ENCODE peak calls at places on chromosomes 2 and 18, in four cellular contexts. E is hepatocyte, Y is psoas muscle, X is right cardiac atrium. D is an unnamed sample. For H3K4me1, the result is how much of the 10 kb centered on the place peaks cover.

GRCh38 chr2:177393381-177393780 is 808 bp downstream of the AGPS start:
- DNase-seq in E (peak), Y (no peak), X (no peak), D (no peak)

GRCh38 chr2:221527759-221528444 is 44.2 kb downstream of the EPHA4 start:
- DNase-seq in E (peak), Y (no peak), X (no peak), D (no peak)

GRCh38 chr2:9538000-9538507 is 17.6 kb downstream of the ADAM17 start:
- DNase-seq in E (no peak), Y (no peak), X (no peak), D (no peak)

GRCh38 chr2:163808406-163808805 is 72.6 kb upstream of the FIGN start:
- DNase-seq in E (no peak), Y (no peak), X (no peak), D (peak)

GRCh38 chr18:23077493-23078256 is 57.6 kb upstream of the CABLES1 start:
- DNase-seq in E (peak), Y (no peak), X (no peak), D (peak)

GRCh38 chr2:189866296-189866695 is 82.0 kb downstream of the PMS1 start:
- DNase-seq in E (no peak), Y (no peak), X (no peak), D (no peak)

GRCh38 chr18:50038448-50038847 is 156.5 kb downstream of the MYO5B start:
- DNase-seq in E (no peak), Y (no peak), X (no peak), D (no peak)

GRCh38 chr2:98541906-98542305 is 66.4 kb downstream of the COA5 start:
- DNase-seq in E (no peak), Y (no peak), X (no peak), D (no peak)

GRCh38 chr2:32430804-32431203 is 74.0 kb downstream of the BIRC6 start:
- DNase-seq in E (no peak), Y (no peak), X (no peak), D (no peak)

GRCh38 chr2:203122317-203122998 is 107.8 kb downstream of the NBEAL1 start:
- DNase-seq in E (peak), Y (no peak), X (no peak), D (peak)

GRCh38 chr2:235894839-235895238 is 273.3 kb downstream of the GBX2 start:
- DNase-seq in E (no peak), Y (no peak), X (no peak), D (no peak)

GRCh38 chr2:181682795-181683517 is 2.6 kb upstream of the NEUROD1 start:
- DNase-seq in E (no peak), Y (no peak), X (no peak), D (peak)

GRCh38 chr2:181683518-181684453 is 3.5 kb upstream of the NEUROD1 start:
- DNase-seq in E (peak), Y (no peak), X (no peak), D (peak)

GRCh38 chr2:181680055-181680936 is at the start of gene NEUROD1:
- DNase-seq in E (peak), Y (no peak), X (no peak), D (peak)

GRCh38 chr2:181680937-181681811 is 857 bp upstream of the NEUROD1 start:
- DNase-seq in E (no peak), Y (no peak), X (no peak), D (peak)

GRCh38 chr2:181682026-181682789 is 1.9 kb upstream of the NEUROD1 start:
- DNase-seq in E (no peak), Y (no peak), X (no peak), D (no peak)
- H3K4me1 ChIP-seq in E (under half), Y (under half), X (under half), D (half or more)

GRCh38 chr18:27823053-27823452 is 353.9 kb downstream of the CDH2 start:
- DNase-seq in E (no peak), Y (no peak), X (no peak), D (peak)

GRCh38 chr18:27825735-27826477 is 351.0 kb downstream of the CDH2 start:
- DNase-seq in E (no peak), Y (no peak), X (no peak), D (peak)

GRCh38 chr18:27824841-27825720 is 351.8 kb downstream of the CDH2 start:
- DNase-seq in E (no peak), Y (no peak), X (no peak), D (peak)

DNA sequence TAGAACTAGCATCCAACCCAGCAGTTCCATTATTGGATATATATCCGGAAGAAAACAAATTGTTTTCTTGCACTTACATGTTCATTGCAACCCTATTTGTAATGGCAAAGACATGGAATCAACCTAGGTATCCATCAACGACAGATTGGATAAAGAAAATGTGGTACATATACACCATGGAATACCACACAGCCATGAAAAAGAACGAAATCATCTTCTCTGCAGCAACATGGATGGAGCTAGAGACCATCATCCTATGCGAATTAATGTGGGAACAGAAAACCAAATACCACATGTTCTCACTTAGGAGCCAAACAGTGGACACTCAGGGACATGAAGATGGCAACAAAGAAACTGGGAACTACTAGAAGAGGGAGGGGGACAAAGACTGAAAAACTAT is 352.7 kb downstream of the CDH2 start:
- DNase-seq in E (no peak), Y (no peak), X (no peak), D (no peak)
- H3K4me1 ChIP-seq in E (under half), Y (under half), X (under half), D (under half)

DNA sequence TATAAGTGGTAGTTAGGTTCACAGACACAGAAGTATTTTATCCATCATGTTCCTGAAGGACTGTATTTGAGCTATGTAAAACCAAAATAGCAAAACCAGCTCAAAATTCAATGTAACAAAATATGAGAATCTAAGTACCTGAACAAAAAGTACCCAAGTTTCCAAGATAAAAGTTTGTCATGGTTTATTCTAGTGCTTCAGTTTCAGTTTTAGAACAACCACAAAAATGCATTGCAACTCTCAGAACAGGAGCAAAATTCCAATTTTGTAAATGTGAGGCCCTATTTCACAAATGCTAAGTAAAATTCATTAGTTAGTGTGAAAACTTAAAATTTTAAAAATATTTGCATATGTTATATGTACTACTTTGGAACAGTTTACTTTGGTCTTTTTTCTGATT is 5.0 kb upstream of the ALPK2 start:
- DNase-seq in E (no peak), Y (no peak), X (no peak), D (no peak)
- H3K4me1 ChIP-seq in E (under half), Y (half or more), X (under half), D (under half)

GRCh38 chr2:218400167-218400929 is 680 bp downstream of the CTDSP1 start:
- DNase-seq in E (peak), Y (peak), X (peak), D (peak)

GRCh38 chr2:218397502-218398436 is 1.9 kb upstream of the CTDSP1 start:
- DNase-seq in E (peak), Y (peak), X (peak), D (peak)

GRCh38 chr2:218400930-218401833 is 1.5 kb downstream of the CTDSP1 start:
- DNase-seq in E (peak), Y (no peak), X (peak), D (no peak)

GRCh38 chr2:218398437-218399390 is 954 bp upstream of the CTDSP1 start:
- DNase-seq in E (peak), Y (peak), X (peak), D (peak)

DNA sequence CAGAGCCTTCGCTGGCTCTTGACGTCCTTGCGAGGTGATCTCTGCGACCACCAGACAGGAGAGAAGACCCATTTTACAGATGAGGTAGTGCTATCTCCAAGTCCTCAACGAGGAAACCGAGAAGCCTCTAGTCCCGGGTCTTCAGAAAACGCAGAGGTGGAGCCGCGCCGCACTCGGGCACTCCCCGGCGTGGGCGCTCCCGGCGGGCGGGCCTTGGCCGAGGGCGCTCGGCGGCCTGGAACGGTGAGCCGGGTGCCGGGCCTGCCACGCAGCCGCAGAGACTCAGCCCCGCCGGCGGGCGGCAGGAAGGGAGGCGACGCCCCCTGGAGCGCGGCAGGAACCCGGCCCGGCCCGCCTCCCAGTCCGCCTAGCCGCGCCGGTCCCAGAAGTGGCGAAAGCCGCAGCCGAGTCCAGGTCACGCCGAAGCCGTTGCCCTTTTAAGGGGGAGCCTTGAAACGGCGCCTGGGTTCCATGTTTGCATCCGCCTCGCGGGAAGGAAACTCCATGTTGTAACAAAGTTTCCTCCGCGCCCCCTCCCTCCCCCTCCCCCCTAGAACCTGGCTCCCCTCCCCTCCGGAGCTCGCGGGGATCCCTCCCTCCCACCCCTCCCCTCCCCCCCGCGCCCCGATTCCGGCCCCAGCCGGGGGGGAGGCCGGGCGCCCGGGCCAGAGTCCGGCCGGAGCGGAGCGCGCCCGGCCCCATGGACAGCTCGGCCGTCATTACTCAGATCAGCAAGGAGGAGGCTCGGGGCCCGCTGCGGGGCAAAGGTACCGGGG is at the start of gene CTDSP1:
- DNase-seq in E (peak), Y (peak), X (peak), D (peak)
- H3K4me1 ChIP-seq in E (under half), Y (under half), X (under half), D (under half)

GRCh38 chr2:230425377-230425776 is 9.4 kb downstream of the SP100 start:
- DNase-seq in E (no peak), Y (no peak), X (no peak), D (no peak)
- H3K4me1 ChIP-seq in E (under half), Y (under half), X (under half), D (under half)

GRCh38 chr2:181471227-181471626 is 14.0 kb downstream of the ITGA4 start:
- DNase-seq in E (no peak), Y (no peak), X (no peak), D (no peak)
- H3K4me1 ChIP-seq in E (under half), Y (under half), X (under half), D (under half)

DNA sequence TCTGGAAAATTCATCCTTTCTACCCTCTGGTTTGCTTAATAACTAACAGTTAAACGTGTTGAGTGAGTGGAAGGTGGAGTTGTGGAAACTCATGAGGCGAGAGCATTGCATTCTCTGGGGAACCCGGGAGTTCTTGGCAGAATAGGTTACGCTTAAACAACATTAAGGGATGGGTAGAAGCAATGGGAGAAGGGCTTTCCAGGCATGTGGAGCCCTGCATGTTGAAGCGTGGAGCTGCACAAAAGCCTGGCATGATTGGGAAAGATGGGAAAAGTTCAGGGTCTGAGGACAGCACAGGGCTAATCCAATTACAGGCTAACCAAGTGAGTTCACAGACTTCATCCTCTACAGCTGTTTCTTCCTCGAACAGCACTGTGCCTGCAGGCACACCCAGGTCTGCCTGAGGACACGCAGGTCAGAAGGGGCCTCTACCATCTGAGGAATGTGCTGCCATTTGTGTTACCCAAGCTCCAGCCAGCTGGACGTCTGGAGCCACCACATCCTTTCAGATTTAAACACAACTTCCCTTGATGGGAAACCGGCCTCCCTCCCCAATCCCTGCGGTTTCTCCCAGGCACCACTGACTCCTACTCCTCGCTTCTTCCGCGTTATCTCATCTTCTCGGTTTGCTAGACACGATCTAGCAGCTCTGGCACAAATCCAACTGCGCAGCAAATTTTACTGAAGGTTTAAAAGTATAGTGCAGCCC is 164.2 kb downstream of the ANTXR1 start:
- DNase-seq in E (peak), Y (peak), X (peak), D (peak)
- H3K4me1 ChIP-seq in E (under half), Y (under half), X (under half), D (under half)

DNA sequence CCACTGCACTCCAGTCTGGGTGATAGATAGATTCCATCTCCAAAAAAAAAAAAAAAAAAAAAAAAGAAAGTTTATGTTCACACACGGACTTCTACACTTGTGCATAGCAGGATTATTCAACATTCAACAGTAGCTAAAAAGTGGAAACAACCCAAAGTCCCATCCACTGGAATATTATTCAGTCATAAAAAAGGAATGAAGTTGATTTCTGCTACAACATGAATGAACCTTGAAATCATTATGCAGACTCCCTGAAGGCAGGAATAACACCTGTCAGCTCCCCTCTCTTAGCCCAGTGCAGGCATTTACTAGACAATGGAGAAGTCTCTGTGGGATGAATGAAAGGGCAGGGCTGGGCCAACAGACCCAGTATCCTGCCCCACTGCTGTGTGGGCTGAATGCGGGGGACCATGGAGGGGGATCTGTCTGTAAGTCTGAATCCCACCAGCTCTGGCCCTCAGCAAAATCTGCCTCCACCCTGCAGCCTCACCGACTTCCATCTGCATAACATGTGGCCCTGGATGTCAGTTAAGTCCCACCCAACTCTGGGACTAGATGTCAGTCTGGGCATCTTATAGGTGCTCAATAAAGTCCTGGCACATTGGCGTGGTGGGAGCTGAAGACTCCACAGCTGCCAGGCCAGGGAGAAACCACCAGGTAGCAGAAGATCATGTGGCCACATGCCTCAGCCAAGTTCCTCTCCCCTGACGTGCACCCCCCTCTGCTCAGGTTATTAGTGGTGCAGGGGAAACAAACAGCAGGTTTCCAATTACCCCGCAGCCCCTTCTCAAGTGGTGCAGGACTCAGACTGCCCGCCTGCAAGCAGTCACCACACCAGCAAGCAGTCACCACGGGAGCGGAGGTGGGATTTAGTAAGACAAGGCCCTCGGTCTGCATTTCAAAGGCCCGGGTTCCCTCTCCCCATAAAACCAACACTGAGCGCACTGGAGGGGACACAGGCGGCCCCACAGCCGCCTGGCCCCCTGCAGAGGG is 8.9 kb downstream of the ZFP36L2 start:
- DNase-seq in E (peak), Y (no peak), X (peak), D (peak)
- H3K4me1 ChIP-seq in E (under half), Y (half or more), X (under half), D (half or more)

DNA sequence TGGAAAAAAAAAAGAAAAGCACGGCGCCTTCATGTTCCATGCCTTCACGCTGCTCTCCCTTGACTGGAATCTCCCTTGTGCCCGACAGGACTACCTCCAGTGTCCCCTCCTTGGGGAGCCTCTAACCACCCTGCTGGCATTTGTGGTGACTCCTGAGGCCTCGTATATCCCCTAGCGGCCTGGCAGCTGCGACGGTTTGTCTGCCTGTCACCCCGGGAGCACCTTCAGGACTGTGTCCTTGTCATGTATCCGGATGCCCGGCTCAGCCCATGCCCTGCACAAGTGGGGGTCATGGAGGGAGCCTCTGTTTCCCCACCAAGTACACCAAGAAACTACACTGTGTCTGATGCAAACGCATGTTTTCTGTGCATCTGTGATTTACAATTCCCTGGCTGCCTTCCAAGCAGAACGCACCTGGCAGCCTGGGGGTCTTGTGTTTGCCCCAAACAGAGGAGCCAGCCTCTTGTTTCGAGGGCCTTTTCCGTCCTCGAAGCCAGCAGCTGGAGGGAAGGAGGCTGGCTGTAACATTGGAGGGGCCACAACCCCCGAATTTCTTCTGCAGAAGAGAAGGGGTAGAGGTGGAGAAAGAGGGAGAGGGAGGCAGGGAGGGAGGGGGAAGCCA is 18.9 kb downstream of the TWIST2 start:
- DNase-seq in E (no peak), Y (no peak), X (no peak), D (no peak)
- H3K4me1 ChIP-seq in E (under half), Y (under half), X (under half), D (under half)